ENCODE peak calls at places on chromosomes 12 and 14, in nine cellular contexts. F, J, M, Q, B, O, T, X and S are unnamed samples.
A peak's percentile ranks its signal among the peaks of the same experiment; 100 is the strongest.

GRCh38 chr12:131140069-131140435 is 186.3 kb downstream of the ADGRD1 start:
- DNase-seq in B (no peak), M (no peak), X (no peak), J (no peak), F (no peak), T (no peak), O (peak; percentile 23), Q (no peak), S (no peak)

GRCh38 chr12:63079791-63080395 is 71.1 kb downstream of the AVPR1A start:
- DNase-seq in B (no peak), Q (no peak), F (no peak), X (no peak), T (no peak), O (no peak), J (no peak), M (no peak), S (no peak)

GRCh38 chr14:32635103-32635719 is 303.5 kb upstream of the NPAS3 start:
- DNase-seq in O (no peak), F (peak; percentile 74), M (no peak), X (no peak), J (no peak), Q (peak; percentile 84), T (no peak), B (no peak), S (no peak)

GRCh38 chr14:67077914-67078313 is 111.3 kb upstream of the GARIN2 start:
- DNase-seq in X (no peak), B (no peak), F (no peak), M (no peak), Q (peak; percentile 21), O (no peak), T (no peak), J (no peak), S (no peak)

GRCh38 chr12:122836027-122836921 is 1.0 kb downstream of the HIP1R start:
- DNase-seq in T (no peak), Q (peak; percentile 48), B (no peak), O (peak; percentile 39), M (peak; percentile 48), J (no peak), F (no peak), X (no peak), S (no peak)

GRCh38 chr12:75315518-75315917 is 14.6 kb downstream of the CAPS2 start:
- DNase-seq in J (no peak), X (no peak), T (no peak), F (peak; percentile 41), M (no peak), B (no peak), Q (peak; percentile 43), O (no peak), S (no peak)

GRCh38 chr14:69640931-69641330 is 29.5 kb downstream of the SUSD6 start:
- DNase-seq in B (no peak), O (no peak), J (no peak), M (no peak), T (no peak), Q (no peak), X (no peak), F (no peak), S (no peak)

GRCh38 chr12:113152835-113153814 is 3.6 kb downstream of the CFAP73 start:
- DNase-seq in F (peak; percentile 76), Q (peak; percentile 70), O (peak; percentile 88), M (peak; percentile 57), B (peak; percentile 82), X (peak; percentile 22), J (peak; percentile 75), T (peak; percentile 63), S (no peak)

GRCh38 chr14:103801459-103801858 is 45.9 kb downstream of the PPP1R13B start:
- DNase-seq in J (no peak), X (no peak), O (no peak), M (no peak), F (peak; percentile 75), T (no peak), B (no peak), Q (peak; percentile 53), S (no peak)

GRCh38 chr12:94900496-94900895 is 103.0 kb downstream of the NDUFA12 start:
- DNase-seq in J (no peak), Q (no peak), O (no peak), T (no peak), F (no peak), B (no peak), M (no peak), X (no peak), S (no peak)

GRCh38 chr12:94892544-94893267 is 110.8 kb downstream of the NDUFA12 start:
- DNase-seq in O (no peak), X (no peak), F (no peak), B (no peak), J (no peak), Q (no peak), M (no peak), T (no peak), S (no peak)

DNA sequence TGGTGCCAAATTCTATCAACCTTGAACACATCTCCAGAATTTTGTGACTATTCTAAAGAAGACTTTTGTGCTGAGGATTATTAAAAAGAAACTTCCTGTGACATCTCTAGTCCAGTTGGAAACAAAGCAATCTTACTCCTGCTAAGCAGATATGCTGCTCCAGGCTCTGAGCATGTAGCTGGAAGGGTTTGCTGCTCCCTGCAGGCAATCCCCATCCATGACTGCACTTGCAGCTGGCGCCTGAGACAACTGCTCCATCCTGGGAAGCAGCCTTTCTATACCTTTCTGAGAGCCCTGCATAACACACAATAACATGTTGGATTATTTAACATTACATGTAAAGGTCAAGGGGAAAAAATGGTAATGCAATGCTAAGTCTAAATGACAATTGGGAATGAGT is 105.1 kb downstream of the NDUFA12 start:
- DNase-seq in X (no peak), Q (peak; percentile 17), F (peak; percentile 14), O (peak; percentile 50), T (no peak), M (no peak), B (no peak), J (no peak), S (no peak)
- TF ChIP-seq CTCF in X (no peak), Q (peak; percentile 36), F (peak; percentile 46), O (peak; percentile 57), T (no peak), M (no peak), B (peak; percentile 26), J (no peak), S (no peak)

DNA sequence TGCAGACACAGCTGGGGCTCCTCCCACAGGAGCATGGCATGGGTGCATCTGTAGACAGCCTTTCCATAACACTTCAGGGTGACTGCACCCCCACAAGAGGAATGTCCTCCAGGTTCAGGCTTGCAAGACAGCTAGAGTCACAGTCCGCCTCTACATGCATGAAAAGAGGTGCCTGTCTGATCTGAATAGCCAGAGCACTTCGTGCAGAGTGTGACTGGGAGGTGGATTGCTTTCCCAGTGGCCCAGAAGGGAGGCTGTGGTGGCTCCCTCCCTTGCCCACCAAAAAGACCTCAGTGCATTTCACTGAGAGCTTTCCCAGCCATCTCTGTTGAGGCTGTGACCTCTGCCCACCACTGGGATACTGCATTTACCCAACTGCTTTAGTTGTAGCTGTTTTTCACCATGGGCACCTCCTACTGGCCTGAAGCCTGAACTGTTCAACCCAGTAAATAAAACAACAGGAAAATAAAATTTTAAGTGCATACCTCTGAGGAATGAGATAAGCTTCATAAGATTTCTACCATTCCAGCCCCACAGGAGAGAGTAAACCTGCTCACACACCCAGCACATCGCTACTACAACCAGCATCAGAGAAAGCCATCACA is 14.1 kb downstream of the CEP128 start:
- DNase-seq in T (no peak), F (no peak), J (no peak), X (no peak), O (peak; percentile 38), Q (no peak), M (no peak), B (no peak), S (no peak)
- TF ChIP-seq CTCF in T (no peak), F (peak; percentile 1), J (no peak), X (no peak), O (peak; percentile 56), Q (peak; percentile 7), M (no peak), B (peak; percentile 27), S (no peak)

DNA sequence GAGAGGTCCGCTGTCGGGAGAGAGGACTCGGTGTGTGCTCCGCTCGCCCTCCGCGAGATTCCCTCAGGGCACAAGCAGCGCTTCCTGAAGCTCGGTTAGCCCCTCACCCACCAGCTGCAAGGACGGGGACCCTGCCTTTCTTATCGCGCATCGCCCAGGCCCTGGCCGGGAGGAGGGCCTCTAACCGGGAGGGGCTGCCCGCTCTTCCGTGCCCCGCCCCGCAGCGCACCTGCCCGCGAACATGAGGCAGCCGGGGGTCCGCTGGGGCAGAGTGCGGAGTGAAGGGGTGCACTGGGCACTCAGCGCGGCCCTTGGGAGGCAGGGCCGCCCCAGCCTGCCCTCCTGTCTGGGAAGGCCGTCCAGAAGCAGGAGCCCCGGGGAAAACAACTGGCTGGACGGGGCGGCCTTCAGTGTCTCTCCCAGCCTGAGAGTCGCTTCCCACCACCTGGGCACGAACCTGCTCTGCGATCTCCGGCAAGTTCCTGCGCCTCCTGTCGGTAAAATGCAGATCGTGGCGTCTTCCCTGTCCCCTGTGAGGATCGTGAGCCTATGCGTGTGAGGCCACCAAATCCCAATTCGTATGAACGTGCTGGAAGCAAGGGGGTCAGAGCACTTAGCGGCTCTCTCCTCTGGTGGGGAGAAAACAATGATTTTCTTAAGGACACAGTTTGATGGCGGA is 28.0 kb upstream of the ADIPOR2 start:
- DNase-seq in B (no peak), M (peak; percentile 72), O (peak; percentile 98), J (no peak), F (peak; percentile 18), Q (peak; percentile 31), T (no peak), X (peak; percentile 32), S (no peak)
- TF ChIP-seq CTCF in B (no peak), M (peak; percentile 36), O (peak; percentile 86), J (peak; percentile 8), F (peak; percentile 37), Q (peak; percentile 46), T (no peak), X (no peak), S (no peak)

GRCh38 chr12:132373967-132374820 is 44.8 kb upstream of the GALNT9 start:
- DNase-seq in X (no peak), J (peak; percentile 42), F (no peak), Q (peak; percentile 19), B (no peak), T (no peak), O (no peak), M (no peak), S (no peak)
- TF ChIP-seq CTCF in X (no peak), J (no peak), F (peak; percentile 16), Q (peak; percentile 24), B (no peak), T (no peak), O (peak; percentile 47), M (no peak), S (no peak)

GRCh38 chr12:7061596-7061995 is 1.1 kb downstream of the C1S start:
- DNase-seq in O (no peak), Q (no peak), B (no peak), M (no peak), T (no peak), F (no peak), J (no peak), X (no peak), S (no peak)

GRCh38 chr12:7061138-7061537 is 620 bp downstream of the C1S start:
- DNase-seq in J (no peak), O (no peak), X (no peak), T (no peak), M (no peak), B (no peak), Q (no peak), F (no peak), S (no peak)

GRCh38 chr12:7059780-7060179 is 738 bp upstream of the C1S start:
- DNase-seq in T (no peak), X (no peak), J (no peak), O (no peak), F (no peak), M (no peak), B (no peak), Q (no peak), S (no peak)

GRCh38 chr12:7058850-7059249 is 1.7 kb upstream of the C1S start:
- DNase-seq in T (no peak), Q (no peak), F (no peak), M (no peak), X (no peak), O (no peak), B (no peak), J (no peak), S (no peak)

GRCh38 chr12:7060353-7060954 is at the start of gene C1S:
- DNase-seq in X (peak; percentile 87), M (peak; percentile 51), O (peak; percentile 81), B (peak; percentile 28), J (peak; percentile 90), T (no peak), F (peak; percentile 88), Q (peak; percentile 99), S (peak; percentile 35)
- TF ChIP-seq CTCF in X (peak; percentile 98), M (peak; percentile 45), O (peak; percentile 68), B (peak; percentile 43), J (peak; percentile 84), T (peak; percentile 13), F (peak; percentile 79), Q (peak; percentile 92), S (no peak)